ENCODE peak calls at places on chromosomes 2 and 18, in ten cellular contexts. R is H9, K is GM23338, Z is Panc1, J is GM20000, V is mesothelial cell of epicardium, O is B cell, S is neural crest cell, P is right lobe of liver, W is psoas muscle. I is an unnamed sample.

GRCh38 chr2:60426341-60426740 is 127.1 kb downstream of the BCL11A start:
- DNase-seq in P (no peak), K (no peak), O (no peak), S (no peak), R (no peak), W (no peak), V (no peak), Z (no peak), J (no peak), I (no peak)

GRCh38 chr2:201203916-201204654 is 21.1 kb downstream of the CASP10 start:
- DNase-seq in Z (no peak), J (no peak), K (no peak), R (no peak), O (no peak), P (no peak), S (no peak), W (no peak), V (no peak), I (peak)

GRCh38 chr2:233817995-233818638 is 36.2 kb downstream of the HJURP start:
- DNase-seq in Z (no peak), W (no peak), J (no peak), R (peak), O (no peak), V (peak), K (no peak), S (no peak), P (peak), I (no peak)

GRCh38 chr18:40404284-40404683 is 1550.8 kb upstream of the PIK3C3 start:
- DNase-seq in W (no peak), J (no peak), O (no peak), K (no peak), V (no peak), R (no peak), P (no peak), Z (no peak), S (no peak), I (no peak)

GRCh38 chr2:217919781-217920351 is 82.9 kb downstream of the TNS1 start:
- DNase-seq in V (no peak), K (peak), J (no peak), P (peak), Z (no peak), R (peak), O (no peak), W (peak), S (no peak), I (peak)

GRCh38 chr2:65064728-65065552 is 8.7 kb downstream of the CEP68 start:
- DNase-seq in O (peak), J (peak), S (no peak), Z (no peak), K (peak), W (peak), V (no peak), R (no peak), P (no peak), I (peak)

GRCh38 chr18:10526211-10526949 is 553 bp downstream of the NAPG start:
- DNase-seq in W (peak), R (peak), S (peak), Z (no peak), K (peak), J (peak), V (peak), P (peak), O (peak), I (peak)

GRCh38 chr18:54794819-54795218 is 33.5 kb upstream of the RAB27B start:
- DNase-seq in R (no peak), K (no peak), S (no peak), Z (no peak), P (no peak), W (no peak), V (no peak), O (no peak), J (no peak), I (no peak)

GRCh38 chr2:149732001-149732685 is 144.6 kb upstream of the MMADHC start:
- DNase-seq in Z (no peak), P (no peak), R (no peak), S (no peak), J (no peak), V (no peak), K (no peak), W (no peak), O (no peak), I (peak)

GRCh38 chr18:76678248-76678647 is 144.1 kb upstream of the ZNF236 start:
- DNase-seq in W (peak), J (no peak), V (no peak), R (no peak), S (no peak), P (no peak), Z (no peak), K (no peak), O (no peak), I (no peak)

GRCh38 chr18:21826641-21827302 is 86.2 kb downstream of the MIB1 start:
- DNase-seq in R (no peak), K (no peak), Z (no peak), S (no peak), W (no peak), J (no peak), O (no peak), P (no peak), V (no peak), I (no peak)

GRCh38 chr2:232117413-232117812 is 155.9 kb downstream of the DIS3L2 start:
- DNase-seq in P (no peak), V (no peak), O (no peak), W (no peak), Z (no peak), K (peak), J (no peak), S (no peak), R (peak), I (no peak)

GRCh38 chr2:212330263-212330662 is 208.3 kb downstream of the ERBB4 start:
- DNase-seq in O (no peak), J (no peak), W (peak), Z (no peak), P (no peak), K (no peak), V (no peak), R (no peak), S (no peak), I (no peak)

GRCh38 chr2:234003972-234004617 is 46.4 kb upstream of the SPP2 start:
- DNase-seq in V (no peak), R (peak), Z (peak), W (peak), S (no peak), J (no peak), O (no peak), K (peak), P (no peak), I (peak)

GRCh38 chr2:200577000-200577399 is 8.8 kb upstream of the AOX1 start:
- DNase-seq in Z (no peak), K (no peak), J (no peak), V (no peak), O (no peak), P (no peak), S (no peak), W (no peak), R (no peak), I (no peak)

GRCh38 chr18:78673516-78674321 is 305.9 kb upstream of the SALL3 start:
- DNase-seq in P (no peak), S (no peak), O (no peak), W (peak), K (no peak), J (no peak), R (no peak), V (no peak), Z (no peak), I (no peak)

GRCh38 chr2:46836295-46837111 is 79.1 kb downstream of the MCFD2 start:
- DNase-seq in O (no peak), Z (no peak), W (no peak), P (no peak), V (no peak), J (no peak), R (no peak), S (no peak), K (no peak), I (peak)

GRCh38 chr2:211879323-211879722 is 659.3 kb downstream of the ERBB4 start:
- DNase-seq in Z (no peak), S (no peak), P (no peak), W (no peak), V (no peak), O (no peak), R (no peak), K (peak), J (no peak), I (peak)

GRCh38 chr18:3930126-3931012 is 480.4 kb downstream of the TGIF1 start:
- DNase-seq in P (no peak), J (no peak), S (no peak), K (no peak), R (no peak), W (no peak), V (no peak), Z (no peak), O (no peak), I (no peak)

GRCh38 chr2:212549463-212549862 is 10.9 kb upstream of the ERBB4 start:
- DNase-seq in V (no peak), S (no peak), P (no peak), K (no peak), O (no peak), J (no peak), Z (no peak), R (no peak), W (no peak), I (no peak)

GRCh38 chr2:44290271-44290670 is 15.0 kb downstream of the SLC3A1 start:
- DNase-seq in O (no peak), Z (no peak), J (no peak), R (no peak), K (peak), V (no peak), P (no peak), W (no peak), S (no peak), I (peak)

GRCh38 chr2:231378028-231378722 is 17.3 kb upstream of the B3GNT7 start:
- DNase-seq in J (no peak), V (no peak), K (no peak), W (no peak), S (no peak), P (no peak), Z (no peak), O (no peak), R (peak), I (no peak)

GRCh38 chr2:45890819-45891218 is 239.3 kb downstream of the PRKCE start:
- DNase-seq in Z (no peak), P (no peak), K (no peak), S (no peak), V (no peak), W (no peak), O (peak), J (no peak), R (no peak), I (no peak)

GRCh38 chr2:207531024-207531411 is 1.3 kb downstream of the CREB1 start:
- DNase-seq in K (no peak), V (no peak), Z (no peak), J (peak), O (no peak), P (no peak), R (no peak), S (no peak), W (no peak), I (no peak)

GRCh38 chr2:134869941-134870736 is 31.7 kb downstream of the ACMSD start:
- DNase-seq in J (no peak), S (no peak), P (peak), Z (no peak), R (no peak), W (no peak), K (no peak), O (no peak), V (no peak), I (peak)

GRCh38 chr2:96656540-96656939 is 14.0 kb downstream of the FER1L5 start:
- DNase-seq in Z (no peak), R (no peak), W (no peak), S (no peak), J (no peak), P (no peak), O (peak), K (no peak), V (no peak), I (no peak)

GRCh38 chr2:203706403-203706802 is at the start of gene CD28:
- DNase-seq in P (peak), W (no peak), J (peak), R (no peak), O (peak), V (no peak), Z (no peak), K (no peak), S (no peak), I (no peak)

GRCh38 chr2:61340242-61340641 is 130.6 kb downstream of the USP34 start:
- DNase-seq in S (no peak), K (no peak), J (no peak), P (no peak), V (no peak), R (no peak), Z (peak), O (no peak), W (no peak), I (peak)

GRCh38 chr18:57088883-57089282 is 58.0 kb upstream of the BOD1L2 start:
- DNase-seq in R (no peak), Z (no peak), W (no peak), V (no peak), K (no peak), O (no peak), S (no peak), P (no peak), J (no peak), I (no peak)

GRCh38 chr2:28322456-28322855 is 70.2 kb upstream of the FOSL2 start:
- DNase-seq in R (no peak), O (no peak), K (no peak), W (peak), J (no peak), S (no peak), P (no peak), Z (no peak), V (no peak), I (no peak)

GRCh38 chr2:37886745-37887144 is 38.3 kb upstream of the RMDN2 start:
- DNase-seq in R (no peak), W (no peak), S (no peak), J (no peak), P (no peak), K (no peak), O (no peak), Z (no peak), V (no peak), I (peak)

GRCh38 chr18:23662309-23663263 is at the start of gene ANKRD29:
- DNase-seq in K (peak), V (peak), P (no peak), Z (no peak), S (peak), R (peak), W (peak), O (peak), J (peak), I (peak)

GRCh38 chr18:33593261-33593660 is 15.2 kb downstream of the ASXL3 start:
- DNase-seq in W (no peak), V (no peak), K (no peak), S (no peak), R (no peak), P (no peak), Z (no peak), O (no peak), J (no peak), I (no peak)

GRCh38 chr2:209208211-209208610 is 215.6 kb upstream of the MAP2 start:
- DNase-seq in P (no peak), J (peak), Z (peak), W (peak), S (peak), V (no peak), R (peak), K (peak), O (no peak), I (peak)

GRCh38 chr2:65300772-65301711 is 73.4 kb downstream of the ACTR2 start:
- DNase-seq in K (peak), W (peak), J (peak), P (no peak), Z (peak), S (peak), O (peak), R (no peak), V (no peak), I (peak)

GRCh38 chr2:179422037-179422643 is 157.5 kb upstream of the SESTD1 start:
- DNase-seq in P (peak), R (peak), W (peak), V (peak), K (peak), O (no peak), J (peak), Z (peak), S (peak), I (peak)

GRCh38 chr2:112175333-112175732 is 37.1 kb downstream of the FBLN7 start:
- DNase-seq in S (no peak), W (no peak), R (no peak), O (peak), K (no peak), J (no peak), V (no peak), Z (no peak), P (no peak), I (no peak)
- TF ChIP-seq CTCF in S (no peak), W (no peak), R (no peak), O (no peak), K (no peak), J (no peak), V (no peak), Z (no peak), P (no peak), I (no peak)

DNA sequence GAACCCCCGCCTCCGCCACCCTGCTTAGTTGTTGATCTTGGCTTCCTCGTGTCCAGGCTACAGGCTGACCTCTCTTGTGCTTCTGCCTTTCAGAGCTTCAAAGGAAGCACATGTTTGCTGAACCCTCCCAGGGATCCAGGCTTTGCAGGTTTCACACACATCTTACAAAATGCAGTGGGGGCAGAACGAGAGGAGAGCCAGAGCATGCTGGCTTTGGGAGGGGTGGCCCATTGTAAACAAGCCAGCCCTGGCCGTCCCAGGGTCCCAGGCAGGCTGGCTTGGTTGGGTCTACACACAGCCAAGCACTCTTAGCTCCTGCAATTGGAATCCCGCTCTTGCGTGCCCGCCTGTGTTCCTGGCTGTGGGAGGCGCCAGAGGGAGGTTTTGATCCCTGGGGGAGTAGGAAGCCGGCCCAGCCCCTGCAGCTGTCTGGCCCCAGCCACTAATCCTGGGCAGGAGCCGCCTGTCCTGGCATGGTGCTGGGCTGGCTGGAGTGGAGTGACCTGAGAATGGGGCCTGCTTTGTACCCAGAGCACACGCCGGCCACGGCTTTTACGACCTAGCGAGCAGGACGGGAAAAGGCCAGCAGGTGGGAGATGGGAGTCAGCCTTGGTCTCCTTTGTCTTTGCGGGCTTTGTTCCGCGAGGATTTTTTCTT is 53.9 kb downstream of the SH3BP4 start:
- DNase-seq in W (peak), Z (no peak), J (no peak), V (no peak), K (peak), O (no peak), R (peak), S (peak), P (peak), I (peak)
- TF ChIP-seq CTCF in W (peak), Z (no peak), J (no peak), V (no peak), K (peak), O (no peak), R (peak), S (peak), P (peak), I (peak)

GRCh38 chr2:15548974-15549373 is 12.2 kb downstream of the NBAS start:
- DNase-seq in S (no peak), V (no peak), O (no peak), R (no peak), P (no peak), K (no peak), W (no peak), J (no peak), Z (no peak), I (no peak)

GRCh38 chr2:15544227-15544626 is 16.9 kb downstream of the NBAS start:
- DNase-seq in V (no peak), Z (no peak), J (no peak), W (no peak), R (no peak), K (no peak), S (no peak), O (no peak), P (no peak), I (no peak)

GRCh38 chr2:15543541-15543940 is 17.6 kb downstream of the NBAS start:
- DNase-seq in W (no peak), R (no peak), V (no peak), P (no peak), J (no peak), K (no peak), S (no peak), O (no peak), Z (no peak), I (no peak)

GRCh38 chr2:15547100-15547499 is 14.0 kb downstream of the NBAS start:
- DNase-seq in K (no peak), R (no peak), W (no peak), J (no peak), Z (no peak), V (no peak), P (no peak), S (no peak), O (no peak), I (no peak)

DNA sequence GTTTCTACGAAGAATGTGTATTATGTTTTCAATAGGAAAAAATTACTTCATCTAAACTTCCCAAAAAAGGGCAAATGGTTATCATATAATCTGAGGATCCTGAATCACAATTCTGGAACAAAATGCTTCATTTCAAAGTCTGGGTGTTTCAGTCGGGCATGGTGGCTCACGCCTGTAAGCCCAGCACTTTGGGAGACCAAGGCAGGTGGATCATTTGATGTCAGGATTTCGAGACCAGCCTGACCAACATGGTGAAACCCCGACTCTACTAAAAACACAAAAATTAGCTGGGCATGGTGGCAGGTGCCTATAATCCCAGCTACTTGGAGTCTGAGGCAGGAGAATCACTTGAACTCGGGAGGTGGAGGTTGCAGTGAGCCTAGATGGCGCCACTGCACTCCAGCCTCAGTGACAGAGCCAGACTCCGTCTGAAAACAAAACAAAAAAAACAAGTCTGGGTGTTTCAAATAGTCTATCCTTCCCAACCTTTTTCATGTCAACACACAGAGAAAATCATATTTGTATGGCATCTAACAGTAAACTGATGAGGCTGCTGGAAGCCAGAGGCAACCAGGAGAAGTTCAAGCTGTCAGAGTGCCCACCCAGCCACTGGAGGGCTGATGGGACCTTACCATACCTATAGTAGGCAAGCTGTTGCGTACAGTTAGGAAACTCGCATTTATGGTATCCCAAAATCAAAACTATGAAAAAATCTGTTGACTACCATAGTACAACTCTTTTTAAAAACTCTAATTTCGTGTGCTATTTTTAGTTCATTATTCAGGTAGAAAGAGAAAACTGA is 14.6 kb downstream of the NBAS start:
- DNase-seq in P (no peak), V (no peak), J (no peak), R (no peak), Z (no peak), W (no peak), O (no peak), K (no peak), S (no peak), I (no peak)
- TF ChIP-seq CTCF in P (no peak), V (no peak), J (no peak), R (peak), Z (peak), W (no peak), O (no peak), K (peak), S (peak), I (peak)

GRCh38 chr2:5592906-5593305 is 99.3 kb upstream of the SOX11 start:
- DNase-seq in J (no peak), V (no peak), O (no peak), W (no peak), Z (no peak), K (no peak), R (no peak), P (no peak), S (no peak), I (no peak)

GRCh38 chr2:5594288-5594687 is 97.9 kb upstream of the SOX11 start:
- DNase-seq in O (no peak), P (no peak), R (no peak), V (no peak), S (no peak), Z (no peak), K (no peak), J (no peak), W (no peak), I (no peak)

GRCh38 chr2:5587726-5588125 is 104.5 kb upstream of the SOX11 start:
- DNase-seq in W (no peak), O (no peak), J (no peak), Z (no peak), S (no peak), P (no peak), V (no peak), R (no peak), K (no peak), I (no peak)

GRCh38 chr2:5590836-5591235 is 101.3 kb upstream of the SOX11 start:
- DNase-seq in J (no peak), S (no peak), W (no peak), O (no peak), V (no peak), Z (no peak), K (no peak), R (no peak), P (no peak), I (no peak)

DNA sequence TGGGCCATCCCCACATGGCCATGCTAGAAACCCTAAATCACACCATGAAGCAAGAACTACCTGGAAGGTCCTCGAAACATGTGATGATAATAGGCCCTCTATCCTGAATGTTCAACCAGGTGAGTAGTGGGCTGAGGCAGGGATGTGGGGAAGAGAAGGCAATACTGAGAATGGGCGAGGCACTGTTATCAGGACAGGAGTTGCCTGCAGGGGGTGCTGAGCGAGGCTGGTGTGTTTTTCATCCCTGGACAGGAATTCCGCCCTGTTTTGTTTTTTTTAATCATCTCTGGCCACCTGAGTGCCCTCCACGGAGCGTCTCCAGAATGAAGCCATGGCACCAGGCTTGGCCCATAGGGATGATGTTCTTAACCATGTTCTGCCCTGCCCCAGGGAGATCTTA is 103.0 kb upstream of the SOX11 start:
- DNase-seq in P (no peak), O (no peak), J (no peak), K (peak), R (no peak), V (no peak), S (no peak), Z (no peak), W (no peak), I (no peak)
- TF ChIP-seq CTCF in P (no peak), O (no peak), J (no peak), K (no peak), R (peak), V (no peak), S (no peak), Z (no peak), W (no peak), I (no peak)

I was measured in fibroblast of pulmonary artery.